ENCODE peak calls at places on chromosome 5, in nine cellular contexts. Z is GM13977, V is foreskin fibroblast, D is fibroblast of pulmonary artery, B is astrocyte of the spinal cord, A is lower lobe of right lung, R is fibroblast of mammary gland, H is type B pancreatic cell, I is cardiac fibroblast. P is an unnamed sample.

GRCh38 chr5:17996002-17996401 is 361.7 kb downstream of the TAF11L14 start:
- DNase-seq in R (no peak), I (no peak), A (no peak), H (no peak), B (no peak), Z (no peak), D (no peak), V (no peak), P (no peak)

GRCh38 chr5:149932445-149933350 is 11.9 kb downstream of the PDE6A start:
- DNase-seq in I (no peak), A (no peak), D (peak; percentile 7), R (no peak), B (no peak), H (no peak), V (no peak), Z (no peak), P (no peak)

GRCh38 chr5:172443441-172444109 is 10.8 kb downstream of the SH3PXD2B start:
- DNase-seq in R (peak; percentile 100), H (no peak), D (peak; percentile 98), A (peak; percentile 69), Z (no peak), I (peak; percentile 98), V (peak; percentile 98), B (peak; percentile 98), P (no peak)

GRCh38 chr5:62575556-62575955 is 3.1 kb upstream of the LRRC70 start:
- DNase-seq in H (no peak), A (no peak), D (no peak), V (no peak), R (no peak), B (no peak), I (no peak), Z (no peak), P (no peak)

GRCh38 chr5:59767753-59768159 is 125.8 kb downstream of the PDE4D start:
- DNase-seq in Z (no peak), H (no peak), B (peak; percentile 23), I (no peak), V (no peak), D (peak; percentile 51), R (no peak), A (no peak), P (no peak)

GRCh38 chr5:147534172-147534951 is 24.5 kb upstream of the DPYSL3 start:
- DNase-seq in Z (no peak), D (peak; percentile 64), R (peak; percentile 88), H (no peak), V (peak; percentile 74), A (no peak), B (peak; percentile 64), I (peak; percentile 57), P (no peak)

GRCh38 chr5:31774779-31775178 is 135.8 kb downstream of the PDZD2 start:
- DNase-seq in V (no peak), I (no peak), A (no peak), B (no peak), D (peak; percentile 25), H (no peak), Z (no peak), R (no peak), P (no peak)

GRCh38 chr5:137214446-137215189 is 284.5 kb downstream of the SPOCK1 start:
- DNase-seq in V (no peak), A (no peak), Z (no peak), D (peak; percentile 4), I (no peak), B (no peak), R (no peak), H (no peak), P (no peak)

GRCh38 chr5:42745426-42745825 is 11.2 kb upstream of the CCDC152 start:
- DNase-seq in D (peak; percentile 26), Z (no peak), R (peak; percentile 11), B (no peak), A (no peak), I (peak; percentile 35), V (no peak), H (no peak), P (no peak)

GRCh38 chr5:86546050-86546449 is 71.7 kb upstream of the COX7C start:
- DNase-seq in V (no peak), H (no peak), D (no peak), R (no peak), B (no peak), A (no peak), I (no peak), Z (no peak), P (no peak)

GRCh38 chr5:54959673-54960418 is 25.5 kb downstream of the ESM1 start:
- DNase-seq in V (no peak), H (no peak), R (peak; percentile 21), D (peak; percentile 16), A (no peak), I (peak; percentile 34), Z (no peak), B (no peak), P (no peak)

GRCh38 chr5:39169081-39169480 is 50.3 kb downstream of the FYB1 start:
- DNase-seq in I (peak; percentile 40), Z (no peak), H (no peak), B (peak; percentile 25), D (peak; percentile 11), R (peak; percentile 88), A (no peak), V (peak; percentile 79), P (no peak)

GRCh38 chr5:125006011-125006685 is 259.7 kb upstream of the ZNF608 start:
- DNase-seq in I (no peak), D (no peak), B (no peak), R (no peak), A (no peak), H (no peak), Z (peak; percentile 18), V (no peak), P (no peak)

GRCh38 chr5:88674262-88675158 is 208.5 kb downstream of the MEF2C start:
- DNase-seq in Z (peak; percentile 71), V (no peak), R (no peak), D (no peak), I (peak; percentile 28), H (no peak), B (peak; percentile 75), A (no peak), P (no peak)

DNA sequence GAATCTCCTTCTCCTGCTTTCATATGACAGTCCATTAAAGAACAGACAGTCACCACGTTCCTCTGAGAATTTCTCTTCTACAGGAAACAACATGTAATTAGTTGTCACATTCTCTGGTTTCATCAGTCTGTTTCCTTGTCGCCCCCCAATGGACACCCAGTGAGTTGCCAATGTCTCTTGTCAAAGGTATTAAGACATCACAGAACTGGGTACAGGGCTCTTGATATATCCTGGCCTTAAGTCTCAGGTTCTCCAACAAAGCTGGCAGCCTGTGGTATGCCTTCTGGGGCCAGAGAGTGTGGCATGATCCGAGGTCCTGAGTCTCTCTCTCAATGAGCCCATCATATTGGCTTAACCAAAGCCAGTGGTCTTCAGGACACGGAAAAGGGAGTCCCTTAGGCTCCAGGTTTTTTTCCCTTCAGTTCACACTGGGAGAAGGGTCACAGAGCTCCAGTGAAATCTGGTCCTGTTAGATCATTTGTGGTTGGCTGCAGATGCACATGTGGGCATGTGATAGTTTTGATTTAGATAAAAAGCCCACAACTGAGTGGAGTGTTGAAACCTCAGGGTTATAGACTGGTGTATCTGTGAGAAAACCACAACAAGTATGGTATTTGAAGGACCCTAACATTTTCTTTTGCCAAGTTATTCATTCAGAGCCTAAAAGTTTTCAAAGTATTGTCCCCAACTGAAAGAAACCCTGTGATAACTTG is 46.9 kb downstream of the PRLR start:
- DNase-seq in Z (peak; percentile 44), H (no peak), D (peak; percentile 70), R (peak; percentile 74), V (peak; percentile 52), I (peak; percentile 79), A (no peak), B (peak; percentile 44), P (no peak)
- TF ChIP-seq CTCF in Z (peak; percentile 68), H (peak; percentile 59), D (peak; percentile 83), R (peak; percentile 81), V (peak; percentile 72), I (peak; percentile 77), A (peak; percentile 46), B (peak; percentile 66), P (peak; percentile 64)

DNA sequence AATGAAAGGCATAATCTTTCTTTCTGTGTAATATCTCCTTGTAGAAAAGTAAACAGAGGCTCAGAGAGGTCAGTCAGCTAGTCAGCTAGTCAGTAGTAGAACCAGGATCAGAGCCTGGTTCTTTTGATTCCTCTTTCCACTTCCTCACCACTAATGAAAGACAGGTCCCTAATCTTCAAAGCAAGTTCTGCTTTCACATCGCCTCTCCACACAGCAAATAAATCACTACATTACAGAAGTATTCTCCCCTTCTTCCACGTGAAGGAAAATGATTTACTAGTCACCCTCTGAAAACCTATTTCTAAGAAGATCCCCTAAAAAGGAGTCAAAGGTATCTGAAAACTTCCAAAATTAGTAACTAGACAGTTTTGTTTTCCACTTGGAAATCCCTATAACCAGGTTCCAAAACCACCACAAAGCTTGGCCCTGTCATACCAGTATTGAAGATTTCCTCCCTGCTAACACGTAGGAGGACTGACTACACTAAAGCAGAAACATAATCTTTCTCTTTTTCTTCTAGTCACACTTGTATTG is 140.5 kb upstream of the TARS1 start:
- DNase-seq in Z (peak; percentile 25), I (peak; percentile 17), V (no peak), H (no peak), B (no peak), R (peak; percentile 48), A (no peak), D (no peak), P (no peak)
- TF ChIP-seq CTCF in Z (no peak), I (no peak), V (no peak), H (no peak), B (no peak), R (no peak), A (no peak), D (no peak), P (peak; percentile 35)

DNA sequence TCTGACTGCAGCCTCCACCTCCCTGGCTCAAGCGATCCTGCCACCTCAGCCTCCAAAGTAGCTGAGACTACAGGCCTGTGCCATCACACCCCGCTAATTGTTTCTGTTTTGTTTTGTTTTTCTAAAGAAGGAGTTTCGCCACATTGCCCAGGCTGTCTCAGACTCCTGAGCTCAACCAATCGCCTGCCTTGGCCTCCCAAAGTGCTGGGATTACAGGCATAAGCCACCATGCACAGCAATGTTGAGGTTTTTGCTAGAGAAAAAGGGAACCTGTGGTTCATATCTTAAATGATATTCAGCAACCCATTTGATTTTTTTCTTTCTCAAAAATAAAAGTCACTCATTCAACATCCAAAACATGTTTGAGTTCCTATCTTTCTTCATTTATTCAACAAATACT is 20.4 kb upstream of the DELE1 start:
- DNase-seq in R (no peak), I (no peak), V (no peak), Z (no peak), B (no peak), A (no peak), D (no peak), H (no peak), P (no peak)
- TF ChIP-seq CTCF in R (no peak), I (no peak), V (no peak), Z (no peak), B (no peak), A (no peak), D (no peak), H (no peak), P (no peak)

GRCh38 chr5:177493795-177494355 is 3.5 kb downstream of the PDLIM7 start:
- DNase-seq in I (no peak), Z (no peak), V (no peak), A (no peak), B (no peak), H (no peak), R (no peak), D (no peak), P (no peak)
- TF ChIP-seq CTCF in I (no peak), Z (no peak), V (no peak), A (no peak), B (no peak), H (no peak), R (no peak), D (no peak), P (no peak)

P was measured in chondrocyte.